ENCODE peak calls at places on chromosome 2, in eight cellular contexts. One of them, this sample, is unnamed.

GRCh38 chr2:96118698-96119388 is 2.5 kb upstream of the ADRA2B start:
- DNase-seq in H9: no peak
- DNase-seq in Peyer's patch: no peak
- DNase-seq in adrenal gland: no peak
- DNase-seq in epithelial cell of esophagus: no peak
- DNase-seq in astrocyte of the spinal cord: no peak
- DNase-seq in transverse colon: no peak
- DNase-seq in endothelial cell: no peak
- DNase-seq in this sample: peak

GRCh38 chr2:168336786-168337388 is 89.5 kb upstream of the STK39 start:
- DNase-seq in transverse colon: peak
- DNase-seq in epithelial cell of esophagus: peak
- DNase-seq in Peyer's patch: peak
- DNase-seq in endothelial cell: no peak
- DNase-seq in H9: peak
- DNase-seq in adrenal gland: no peak
- DNase-seq in astrocyte of the spinal cord: no peak
- DNase-seq in this sample: no peak

GRCh38 chr2:11839916-11840315 is 93.5 kb downstream of the LPIN1 start:
- DNase-seq in astrocyte of the spinal cord: peak
- DNase-seq in H9: no peak
- DNase-seq in epithelial cell of esophagus: no peak
- DNase-seq in endothelial cell: no peak
- DNase-seq in adrenal gland: no peak
- DNase-seq in transverse colon: no peak
- DNase-seq in Peyer's patch: no peak
- DNase-seq in this sample: no peak

GRCh38 chr2:72969706-72970105 is 52.4 kb downstream of the EMX1 start:
- DNase-seq in H9: no peak
- DNase-seq in epithelial cell of esophagus: no peak
- DNase-seq in Peyer's patch: no peak
- DNase-seq in adrenal gland: no peak
- DNase-seq in astrocyte of the spinal cord: no peak
- DNase-seq in endothelial cell: no peak
- DNase-seq in transverse colon: no peak
- DNase-seq in this sample: no peak

GRCh38 chr2:74530239-74531161 is 767 bp downstream of the HTRA2 start:
- DNase-seq in astrocyte of the spinal cord: peak
- DNase-seq in Peyer's patch: peak
- DNase-seq in adrenal gland: peak
- DNase-seq in epithelial cell of esophagus: no peak
- DNase-seq in H9: peak
- DNase-seq in transverse colon: peak
- DNase-seq in endothelial cell: peak
- DNase-seq in this sample: no peak

GRCh38 chr2:222381556-222381955 is 42.8 kb upstream of the SGPP2 start:
- DNase-seq in endothelial cell: no peak
- DNase-seq in adrenal gland: no peak
- DNase-seq in H9: no peak
- DNase-seq in Peyer's patch: no peak
- DNase-seq in astrocyte of the spinal cord: no peak
- DNase-seq in epithelial cell of esophagus: no peak
- DNase-seq in transverse colon: no peak
- DNase-seq in this sample: no peak

GRCh38 chr2:36820942-36821605 is 124.6 kb downstream of the VIT start:
- DNase-seq in Peyer's patch: no peak
- DNase-seq in transverse colon: peak
- DNase-seq in astrocyte of the spinal cord: no peak
- DNase-seq in H9: no peak
- DNase-seq in adrenal gland: no peak
- DNase-seq in epithelial cell of esophagus: no peak
- DNase-seq in endothelial cell: no peak
- DNase-seq in this sample: no peak

GRCh38 chr2:43389581-43390466 is 163.4 kb upstream of the ZFP36L2 start:
- DNase-seq in H9: no peak
- DNase-seq in endothelial cell: no peak
- DNase-seq in astrocyte of the spinal cord: no peak
- DNase-seq in adrenal gland: no peak
- DNase-seq in epithelial cell of esophagus: no peak
- DNase-seq in Peyer's patch: no peak
- DNase-seq in transverse colon: no peak
- DNase-seq in this sample: no peak

GRCh38 chr2:103462712-103463111 is 700.9 kb downstream of the TMEM182 start:
- DNase-seq in transverse colon: no peak
- DNase-seq in adrenal gland: no peak
- DNase-seq in endothelial cell: no peak
- DNase-seq in H9: no peak
- DNase-seq in epithelial cell of esophagus: no peak
- DNase-seq in Peyer's patch: no peak
- DNase-seq in astrocyte of the spinal cord: no peak
- DNase-seq in this sample: no peak

GRCh38 chr2:2103320-2103719 is 227.8 kb downstream of the MYT1L start:
- DNase-seq in endothelial cell: no peak
- DNase-seq in astrocyte of the spinal cord: no peak
- DNase-seq in transverse colon: no peak
- DNase-seq in H9: no peak
- DNase-seq in adrenal gland: no peak
- DNase-seq in epithelial cell of esophagus: no peak
- DNase-seq in Peyer's patch: no peak
- DNase-seq in this sample: no peak

GRCh38 chr2:85706063-85706462 is 11.9 kb downstream of the GNLY start:
- DNase-seq in epithelial cell of esophagus: no peak
- DNase-seq in astrocyte of the spinal cord: no peak
- DNase-seq in transverse colon: no peak
- DNase-seq in adrenal gland: no peak
- DNase-seq in endothelial cell: no peak
- DNase-seq in Peyer's patch: no peak
- DNase-seq in H9: no peak
- DNase-seq in this sample: no peak

GRCh38 chr2:97784953-97785352 is 71.6 kb downstream of the ZAP70 start:
- DNase-seq in H9: no peak
- DNase-seq in adrenal gland: no peak
- DNase-seq in epithelial cell of esophagus: no peak
- DNase-seq in astrocyte of the spinal cord: no peak
- DNase-seq in endothelial cell: no peak
- DNase-seq in Peyer's patch: no peak
- DNase-seq in transverse colon: no peak
- DNase-seq in this sample: no peak

GRCh38 chr2:97779141-97779540 is 65.8 kb downstream of the ZAP70 start:
- DNase-seq in Peyer's patch: no peak
- DNase-seq in epithelial cell of esophagus: no peak
- DNase-seq in adrenal gland: no peak
- DNase-seq in astrocyte of the spinal cord: no peak
- DNase-seq in endothelial cell: no peak
- DNase-seq in transverse colon: no peak
- DNase-seq in H9: no peak
- DNase-seq in this sample: no peak

GRCh38 chr2:97785818-97786217 is 72.4 kb downstream of the ZAP70 start:
- DNase-seq in epithelial cell of esophagus: no peak
- DNase-seq in adrenal gland: no peak
- DNase-seq in transverse colon: no peak
- DNase-seq in Peyer's patch: no peak
- DNase-seq in H9: no peak
- DNase-seq in endothelial cell: no peak
- DNase-seq in astrocyte of the spinal cord: no peak
- DNase-seq in this sample: no peak

GRCh38 chr2:97781981-97782380 is 68.6 kb downstream of the ZAP70 start:
- DNase-seq in Peyer's patch: peak
- DNase-seq in epithelial cell of esophagus: peak
- DNase-seq in endothelial cell: no peak
- DNase-seq in astrocyte of the spinal cord: no peak
- DNase-seq in adrenal gland: no peak
- DNase-seq in H9: no peak
- DNase-seq in transverse colon: peak
- DNase-seq in this sample: no peak
- TF ChIP-seq CTCF in Peyer's patch: no peak
- TF ChIP-seq CTCF in epithelial cell of esophagus: no peak
- TF ChIP-seq CTCF in endothelial cell: no peak
- TF ChIP-seq CTCF in astrocyte of the spinal cord: no peak
- TF ChIP-seq CTCF in adrenal gland: no peak
- TF ChIP-seq CTCF in H9: no peak
- TF ChIP-seq CTCF in transverse colon: no peak
- TF ChIP-seq CTCF in this sample: no peak

GRCh38 chr2:174080672-174081121 is 115.5 kb upstream of the SP3 start:
- DNase-seq in H9: no peak
- DNase-seq in adrenal gland: no peak
- DNase-seq in astrocyte of the spinal cord: no peak
- DNase-seq in epithelial cell of esophagus: no peak
- DNase-seq in transverse colon: no peak
- DNase-seq in endothelial cell: no peak
- DNase-seq in Peyer's patch: no peak
- DNase-seq in this sample: no peak

GRCh38 chr2:174076948-174077347 is 111.8 kb upstream of the SP3 start:
- DNase-seq in endothelial cell: no peak
- DNase-seq in transverse colon: no peak
- DNase-seq in adrenal gland: no peak
- DNase-seq in astrocyte of the spinal cord: no peak
- DNase-seq in epithelial cell of esophagus: no peak
- DNase-seq in H9: no peak
- DNase-seq in Peyer's patch: no peak
- DNase-seq in this sample: no peak

GRCh38 chr2:174074831-174075230 is 109.7 kb upstream of the SP3 start:
- DNase-seq in endothelial cell: no peak
- DNase-seq in astrocyte of the spinal cord: no peak
- DNase-seq in epithelial cell of esophagus: no peak
- DNase-seq in adrenal gland: no peak
- DNase-seq in Peyer's patch: no peak
- DNase-seq in H9: no peak
- DNase-seq in transverse colon: no peak
- DNase-seq in this sample: no peak

GRCh38 chr2:174076040-174076439 is 110.9 kb upstream of the SP3 start:
- DNase-seq in astrocyte of the spinal cord: no peak
- DNase-seq in transverse colon: no peak
- DNase-seq in endothelial cell: no peak
- DNase-seq in adrenal gland: no peak
- DNase-seq in Peyer's patch: no peak
- DNase-seq in H9: no peak
- DNase-seq in epithelial cell of esophagus: peak
- DNase-seq in this sample: no peak

GRCh38 chr2:174078275-174078674 is 113.1 kb upstream of the SP3 start:
- DNase-seq in H9: no peak
- DNase-seq in adrenal gland: no peak
- DNase-seq in epithelial cell of esophagus: no peak
- DNase-seq in Peyer's patch: no peak
- DNase-seq in astrocyte of the spinal cord: peak
- DNase-seq in transverse colon: no peak
- DNase-seq in endothelial cell: no peak
- DNase-seq in this sample: no peak
- TF ChIP-seq CTCF in H9: peak
- TF ChIP-seq CTCF in adrenal gland: peak
- TF ChIP-seq CTCF in epithelial cell of esophagus: peak
- TF ChIP-seq CTCF in Peyer's patch: no peak
- TF ChIP-seq CTCF in astrocyte of the spinal cord: peak
- TF ChIP-seq CTCF in transverse colon: peak
- TF ChIP-seq CTCF in endothelial cell: peak
- TF ChIP-seq CTCF in this sample: peak

DNA sequence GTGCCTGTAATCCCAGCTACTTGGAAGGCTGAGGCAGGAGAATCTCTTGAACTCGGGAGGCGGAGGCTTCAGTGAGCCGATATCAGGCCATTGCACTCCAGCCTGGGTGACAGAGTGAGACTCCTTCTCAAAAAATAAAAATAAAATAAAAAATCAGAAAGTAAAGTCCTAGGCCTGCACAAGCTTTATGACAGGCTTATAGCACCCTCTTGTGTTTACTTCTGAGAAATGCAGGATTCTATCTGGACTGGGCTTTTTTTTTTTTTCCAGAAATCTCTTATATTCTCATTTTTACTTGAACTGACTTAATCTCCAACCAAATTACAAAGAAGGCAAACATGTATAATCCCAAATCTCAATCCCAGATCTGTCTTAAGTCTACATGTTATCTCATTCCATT is 26.1 kb upstream of the REG3G start:
- DNase-seq in transverse colon: no peak
- DNase-seq in epithelial cell of esophagus: peak
- DNase-seq in Peyer's patch: no peak
- DNase-seq in adrenal gland: no peak
- DNase-seq in endothelial cell: no peak
- DNase-seq in astrocyte of the spinal cord: no peak
- DNase-seq in H9: no peak
- DNase-seq in this sample: no peak
- TF ChIP-seq CTCF in transverse colon: peak
- TF ChIP-seq CTCF in epithelial cell of esophagus: peak
- TF ChIP-seq CTCF in Peyer's patch: no peak
- TF ChIP-seq CTCF in adrenal gland: peak
- TF ChIP-seq CTCF in endothelial cell: peak
- TF ChIP-seq CTCF in astrocyte of the spinal cord: peak
- TF ChIP-seq CTCF in H9: peak
- TF ChIP-seq CTCF in this sample: peak

DNA sequence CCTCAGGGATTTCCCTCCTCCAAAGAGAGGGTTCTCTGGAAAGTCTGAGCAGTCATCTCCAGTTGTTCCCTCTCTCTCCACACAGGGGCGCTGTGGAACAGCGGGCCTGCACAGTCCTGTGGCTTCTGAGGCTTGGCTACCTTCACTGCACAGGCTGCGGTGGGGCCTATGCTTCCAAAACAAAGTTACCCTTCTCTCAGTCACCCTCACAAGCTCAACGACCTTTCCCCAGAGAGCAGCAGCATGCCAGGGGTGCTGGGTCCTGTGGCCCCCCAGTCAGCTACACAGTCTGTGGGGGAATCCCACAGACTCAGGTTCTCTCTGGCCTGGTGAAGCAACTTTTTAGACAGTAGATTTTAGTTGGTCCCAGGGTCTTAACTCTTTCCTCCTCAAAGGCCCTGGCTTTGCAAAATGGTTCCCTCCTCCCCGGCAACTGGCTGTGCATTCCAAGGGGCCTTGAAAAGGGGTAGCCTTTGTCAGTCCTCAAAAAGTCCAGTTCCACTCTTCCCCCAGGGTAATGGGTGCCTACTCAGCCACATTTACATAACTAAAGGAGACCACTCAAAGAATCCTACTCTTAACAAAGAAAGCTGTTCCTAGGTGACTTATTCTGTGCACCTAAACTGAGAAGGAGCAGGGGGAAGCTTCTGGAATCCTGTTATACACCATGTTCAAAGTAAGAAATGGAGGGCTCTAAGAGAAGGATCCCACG is 14.9 kb downstream of the B3GNT7 start:
- DNase-seq in epithelial cell of esophagus: no peak
- DNase-seq in H9: peak
- DNase-seq in Peyer's patch: no peak
- DNase-seq in adrenal gland: no peak
- DNase-seq in endothelial cell: no peak
- DNase-seq in astrocyte of the spinal cord: no peak
- DNase-seq in transverse colon: no peak
- DNase-seq in this sample: no peak
- TF ChIP-seq CTCF in epithelial cell of esophagus: peak
- TF ChIP-seq CTCF in H9: peak
- TF ChIP-seq CTCF in Peyer's patch: no peak
- TF ChIP-seq CTCF in adrenal gland: no peak
- TF ChIP-seq CTCF in endothelial cell: peak
- TF ChIP-seq CTCF in astrocyte of the spinal cord: peak
- TF ChIP-seq CTCF in transverse colon: peak
- TF ChIP-seq CTCF in this sample: peak

DNA sequence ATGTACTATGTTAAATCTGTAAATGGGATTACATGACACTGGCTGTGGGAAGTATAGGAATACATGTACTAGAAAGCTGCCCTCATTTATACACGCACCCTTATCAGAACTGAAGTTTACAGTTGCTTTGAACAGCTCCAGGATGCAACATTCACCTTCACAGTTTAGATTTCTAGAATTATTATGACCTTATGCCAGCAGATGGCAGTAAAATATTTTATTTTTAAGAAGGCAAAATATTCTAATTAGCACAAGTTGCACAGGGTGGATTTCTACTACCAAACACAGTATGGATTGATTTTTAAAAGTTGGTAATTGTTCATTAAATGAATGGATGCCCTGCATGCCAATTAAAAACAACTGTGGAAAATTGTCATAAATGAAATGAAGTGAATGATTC is 670.4 kb downstream of the KCNJ3 start:
- DNase-seq in astrocyte of the spinal cord: peak
- DNase-seq in endothelial cell: no peak
- DNase-seq in Peyer's patch: no peak
- DNase-seq in H9: no peak
- DNase-seq in adrenal gland: no peak
- DNase-seq in epithelial cell of esophagus: peak
- DNase-seq in transverse colon: no peak
- DNase-seq in this sample: no peak
- TF ChIP-seq CTCF in astrocyte of the spinal cord: peak
- TF ChIP-seq CTCF in endothelial cell: peak
- TF ChIP-seq CTCF in Peyer's patch: no peak
- TF ChIP-seq CTCF in H9: peak
- TF ChIP-seq CTCF in adrenal gland: no peak
- TF ChIP-seq CTCF in epithelial cell of esophagus: peak
- TF ChIP-seq CTCF in transverse colon: no peak
- TF ChIP-seq CTCF in this sample: peak

This sample was measured in CD14-positive monocyte.